ENCODE peak calls at places on chromosomes 2 and 18, in ten cellular contexts. X is GM23248, R is HFF-Myc, J is WERI-Rb-1, I is GM06990, Q is heart right ventricle, E is prostate gland, V is BJ, Z is fibroblast of mammary gland, B is brain microvascular endothelial cell. P is an unnamed sample.

GRCh38 chr2:61368687-61369665 is 101.9 kb downstream of the USP34 start:
- DNase-seq in Q (no peak), V (no peak), X (no peak), I (peak), B (no peak), Z (no peak), J (no peak), E (no peak), R (no peak), P (no peak)

GRCh38 chr18:9787126-9787525 is 79.0 kb downstream of the RAB31 start:
- DNase-seq in R (no peak), B (no peak), V (no peak), J (no peak), I (no peak), X (no peak), Z (peak), E (no peak), Q (no peak), P (no peak)

GRCh38 chr18:5943514-5943913 is 48.2 kb upstream of the TMEM200C start:
- DNase-seq in B (peak), R (no peak), E (no peak), I (no peak), J (no peak), V (no peak), Q (no peak), X (no peak), Z (no peak), P (no peak)

GRCh38 chr18:8623549-8624106 is 14.4 kb downstream of the RAB12 start:
- DNase-seq in I (peak), J (no peak), Q (peak), E (no peak), X (no peak), B (no peak), Z (no peak), V (no peak), R (no peak), P (no peak)

GRCh38 chr2:120631241-120631640 is 104.4 kb upstream of the GLI2 start:
- DNase-seq in E (no peak), X (no peak), Z (no peak), Q (no peak), B (no peak), J (no peak), V (no peak), I (no peak), R (no peak), P (no peak)

GRCh38 chr2:237421542-237422047 is 7.6 kb upstream of the COL6A3 start:
- DNase-seq in V (no peak), X (peak), Z (peak), J (peak), Q (peak), R (peak), E (peak), I (peak), B (peak), P (peak)

GRCh38 chr2:3780477-3781402 is 77.4 kb downstream of the DCDC2C start:
- DNase-seq in B (peak), V (no peak), Z (peak), X (peak), Q (peak), E (peak), J (peak), I (peak), R (no peak), P (peak)

GRCh38 chr2:173550143-173550542 is 195.5 kb downstream of the CDCA7 start:
- DNase-seq in B (peak), E (no peak), Z (peak), R (peak), Q (no peak), X (peak), V (peak), J (no peak), I (no peak), P (peak)

GRCh38 chr2:197079414-197079813 is 152.9 kb upstream of the PGAP1 start:
- DNase-seq in B (no peak), X (peak), E (no peak), I (no peak), Q (no peak), J (no peak), V (no peak), Z (no peak), R (no peak), P (no peak)

GRCh38 chr2:98027955-98028593 is 32.3 kb upstream of the TMEM131 start:
- DNase-seq in R (no peak), X (peak), Q (no peak), B (peak), I (no peak), V (no peak), E (no peak), J (no peak), Z (peak), P (no peak)
- H3K4me3 ChIP-seq in R (no peak), X (no peak), Q (no peak), B (no peak), I (peak), V (no peak), E (no peak), J (no peak), Z (no peak), P (no peak)

DNA sequence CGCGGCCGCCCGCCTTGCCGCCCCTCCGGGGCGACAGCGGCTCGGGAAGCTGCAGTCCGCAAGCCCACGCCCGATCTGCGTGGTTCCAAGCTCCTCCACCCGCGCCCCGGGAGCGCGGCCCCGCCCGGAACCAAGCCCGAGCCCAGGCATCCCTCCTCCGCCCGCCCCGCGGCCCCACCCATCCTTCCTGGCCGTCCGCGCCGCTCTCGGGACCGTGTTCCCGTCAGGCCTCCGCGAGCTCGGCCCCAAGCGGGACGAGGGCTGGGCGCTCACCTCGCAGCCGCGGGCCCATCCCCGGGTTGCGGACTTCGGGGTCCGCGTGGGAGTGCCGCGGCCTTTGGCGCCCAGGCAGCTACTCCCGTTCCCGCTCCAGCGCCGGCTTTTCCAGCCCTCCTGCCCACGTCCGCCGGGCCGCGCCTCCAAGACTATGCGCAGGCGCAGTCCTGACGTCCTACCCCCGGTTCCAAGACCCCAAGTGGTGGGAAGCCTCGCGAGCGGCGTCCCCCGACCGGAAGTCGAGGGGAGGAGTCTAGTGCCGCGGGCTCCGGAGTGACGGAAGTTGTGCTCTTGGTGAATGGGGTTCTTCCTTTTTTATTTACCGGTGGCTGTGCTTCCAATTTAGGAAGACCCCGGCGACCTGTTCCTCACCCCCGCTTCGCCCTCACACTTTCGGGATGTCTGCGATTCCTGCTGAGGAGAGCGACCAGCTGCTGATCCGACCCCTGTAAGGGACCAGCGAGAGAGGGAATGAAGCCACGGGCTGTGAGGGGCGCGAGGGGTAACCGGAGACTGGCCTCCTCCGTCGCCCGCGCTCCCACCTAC is at the start of the genes CPSF3 and ITGB1BP1:
- DNase-seq in J (peak), B (peak), X (peak), R (peak), Z (peak), Q (peak), E (peak), I (peak), V (peak), P (peak)
- H3K4me3 ChIP-seq in J (peak), B (peak), X (peak), R (peak), Z (peak), Q (peak), E (peak), I (peak), V (peak), P (peak)

DNA sequence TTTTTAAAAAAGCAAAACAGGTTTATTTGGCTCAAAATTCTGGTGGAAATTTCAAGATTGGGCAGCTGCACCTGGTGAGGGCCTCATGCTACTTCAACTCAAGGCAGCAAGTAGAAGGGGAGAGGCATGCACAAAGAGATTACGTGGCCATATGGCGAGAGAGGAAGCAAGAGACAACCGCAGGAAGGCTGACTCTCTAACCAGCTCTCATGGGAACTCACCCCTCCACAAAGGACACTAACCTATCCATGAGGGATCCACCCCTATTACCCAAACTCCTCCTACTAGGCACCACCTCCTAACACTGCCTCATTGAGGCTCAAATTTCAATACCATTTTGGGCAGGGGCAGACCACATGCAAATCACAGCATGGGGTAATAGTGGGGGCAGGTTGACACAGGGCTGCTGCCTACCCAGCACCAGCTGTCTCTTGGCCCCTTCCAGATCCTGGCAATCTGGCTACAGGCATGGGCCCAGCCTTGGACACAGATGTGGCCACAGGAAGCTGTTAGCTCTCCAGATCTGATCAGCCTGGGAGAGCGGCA is 2.0 kb upstream of the CAPN10 start:
- DNase-seq in V (no peak), E (no peak), B (peak), I (peak), Z (peak), R (peak), Q (peak), X (peak), J (peak), P (no peak)
- H3K4me3 ChIP-seq in V (no peak), E (no peak), B (no peak), I (peak), Z (peak), R (peak), Q (peak), X (peak), J (peak), P (no peak)

GRCh38 chr18:76989647-76990190 is 142.9 kb downstream of the MBP start:
- DNase-seq in Z (no peak), Q (no peak), X (no peak), E (no peak), B (no peak), I (no peak), R (no peak), V (no peak), J (no peak), P (no peak)

GRCh38 chr18:76988827-76989646 is 143.5 kb downstream of the MBP start:
- DNase-seq in R (no peak), Q (no peak), Z (no peak), E (no peak), V (no peak), X (no peak), B (no peak), I (no peak), J (no peak), P (no peak)

GRCh38 chr18:76985951-76986236 is 146.7 kb downstream of the MBP start:
- DNase-seq in Z (no peak), Q (no peak), J (no peak), V (no peak), X (no peak), R (no peak), B (no peak), I (no peak), E (no peak), P (no peak)

GRCh38 chr18:76986391-76986790 is 146.2 kb downstream of the MBP start:
- DNase-seq in X (no peak), J (no peak), E (no peak), B (no peak), V (no peak), Q (no peak), Z (no peak), I (no peak), R (no peak), P (no peak)

GRCh38 chr18:76988015-76988826 is 144.4 kb downstream of the MBP start:
- DNase-seq in X (no peak), E (no peak), I (no peak), V (no peak), R (no peak), Z (no peak), J (no peak), Q (peak), B (no peak), P (no peak)
- H3K4me3 ChIP-seq in X (no peak), E (no peak), I (no peak), V (no peak), R (no peak), Z (no peak), J (no peak), Q (no peak), B (no peak), P (no peak)

GRCh38 chr2:176104338-176105077 is 2.6 kb upstream of the HOXD11 start:
- DNase-seq in B (no peak), Q (no peak), V (peak), Z (peak), I (no peak), E (no peak), J (no peak), R (peak), X (peak), P (no peak)

GRCh38 chr2:176105078-176105726 is 1.9 kb upstream of the HOXD11 start:
- DNase-seq in B (no peak), V (no peak), J (no peak), Z (no peak), R (no peak), E (no peak), I (no peak), Q (no peak), X (peak), P (no peak)

GRCh38 chr2:176106636-176107539 is at the start of gene HOXD11:
- DNase-seq in Q (no peak), J (no peak), V (no peak), E (peak), B (no peak), R (no peak), I (no peak), Z (peak), X (peak), P (no peak)

GRCh38 chr2:176107731-176108181 is 676 bp downstream of the HOXD11 start:
- DNase-seq in E (peak), X (peak), Q (no peak), B (no peak), Z (no peak), R (no peak), I (no peak), V (no peak), J (no peak), P (no peak)

DNA sequence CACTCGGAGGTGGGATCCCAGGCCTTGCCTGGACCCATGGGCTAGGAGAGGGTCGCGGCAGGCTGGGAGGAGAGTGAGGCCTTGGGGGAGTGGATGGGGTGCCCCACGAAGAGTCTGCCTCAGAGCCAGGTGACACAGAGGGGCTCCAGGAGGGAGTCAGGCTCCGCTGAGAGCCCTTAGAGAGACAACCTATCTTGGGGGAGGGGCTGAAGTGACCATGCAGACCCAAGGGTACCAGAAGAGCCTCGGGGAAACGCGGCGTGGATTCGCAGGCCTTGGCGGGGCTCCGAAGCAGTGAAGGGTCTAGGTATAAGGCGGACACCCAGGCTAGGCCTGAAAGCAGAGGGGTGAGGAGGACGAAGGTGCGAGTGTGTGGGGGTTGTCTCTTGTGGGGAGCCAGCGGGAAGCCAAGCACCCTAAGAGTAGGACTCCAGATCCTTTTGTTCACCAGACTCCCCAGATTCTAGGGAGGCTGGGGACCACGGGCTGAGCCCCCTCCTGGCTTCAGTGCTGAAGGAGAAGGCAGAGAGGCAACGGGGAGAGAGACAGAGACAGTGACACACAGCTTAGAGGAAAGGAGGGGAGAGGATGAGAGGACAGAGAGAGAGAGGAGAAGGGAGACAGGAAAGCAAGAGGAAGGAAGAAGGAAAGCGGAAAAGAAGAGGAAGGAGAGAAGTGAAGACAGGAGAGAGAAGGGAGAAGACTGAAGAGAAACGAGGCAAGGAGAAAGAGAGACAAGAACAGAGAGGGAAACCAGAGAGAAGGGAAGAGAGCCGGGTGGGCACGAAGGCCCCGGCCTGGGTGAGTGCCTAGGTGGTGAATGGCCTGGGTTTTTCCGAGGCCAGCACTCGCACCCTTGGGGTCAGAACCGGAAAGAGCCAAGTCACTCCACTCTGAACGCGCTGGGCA is 1.1 kb upstream of the HOXD11 start:
- DNase-seq in B (no peak), Z (no peak), X (peak), R (no peak), I (no peak), V (no peak), Q (no peak), J (no peak), E (no peak), P (no peak)
- H3K4me3 ChIP-seq in B (no peak), Z (no peak), X (peak), R (peak), I (no peak), V (peak), Q (no peak), J (no peak), E (peak), P (no peak)